ENCODE peak calls at places on chromosomes 1 and 21, in five cellular contexts. T, X, P, E and M are unnamed samples.

GRCh38 chr1:84780000-84780716 is 89.9 kb upstream of the SSX2IP start:
- DNase-seq in T (no peak), X (no peak), P (no peak), E (no peak), M (no peak)

GRCh38 chr1:160474392-160475242 is 48.4 kb downstream of the SLAMF6 start:
- DNase-seq in T (no peak), X (no peak), P (no peak), E (no peak), M (no peak)

GRCh38 chr1:42922687-42923366 is 35.8 kb downstream of the SLC2A1 start:
- DNase-seq in T (no peak), X (no peak), P (no peak), E (peak), M (no peak)

GRCh38 chr1:21289700-21290545 is at the start of gene ECE1:
- DNase-seq in T (peak), X (no peak), P (no peak), E (no peak), M (no peak)

GRCh38 chr1:19327736-19328135 is 15.6 kb downstream of the SLC66A1 start:
- DNase-seq in T (no peak), X (no peak), P (no peak), E (no peak), M (no peak)

GRCh38 chr1:95286479-95286878 is 52.5 kb downstream of the RWDD3 start:
- DNase-seq in T (no peak), X (no peak), P (no peak), E (peak), M (no peak)

GRCh38 chr1:167541013-167541412 is 12.5 kb downstream of the CREG1 start:
- DNase-seq in T (no peak), X (no peak), P (no peak), E (no peak), M (no peak)

GRCh38 chr1:54774820-54775498 is 10.6 kb upstream of the PARS2 start:
- DNase-seq in T (no peak), X (no peak), P (no peak), E (no peak), M (no peak)

GRCh38 chr1:206770531-206771352 is at the start of gene IL19:
- DNase-seq in T (peak), X (no peak), P (no peak), E (no peak), M (no peak)

GRCh38 chr1:44040418-44040817 is 9.2 kb upstream of the SLC6A9 start:
- DNase-seq in T (no peak), X (no peak), P (no peak), E (no peak), M (no peak)

GRCh38 chr1:161835963-161836362 is 69.8 kb downstream of the ATF6 start:
- DNase-seq in T (no peak), X (no peak), P (no peak), E (no peak), M (no peak)

GRCh38 chr1:47684518-47684917 is 246.7 kb downstream of the FOXD2 start:
- DNase-seq in T (no peak), X (no peak), P (no peak), E (no peak), M (no peak)

GRCh38 chr1:24139846-24140425 is 3.0 kb downstream of the IL22RA1 start:
- DNase-seq in T (no peak), X (no peak), P (no peak), E (peak), M (no peak)

GRCh38 chr21:34698270-34699015 is 29.6 kb downstream of the CLIC6 start:
- DNase-seq in T (no peak), X (no peak), P (no peak), E (no peak), M (no peak)

GRCh38 chr1:219333626-219334025 is 159.9 kb downstream of the LYPLAL1 start:
- DNase-seq in T (no peak), X (no peak), P (no peak), E (no peak), M (no peak)

GRCh38 chr1:234745844-234746797 is 136.1 kb upstream of the IRF2BP2 start:
- DNase-seq in T (no peak), X (no peak), P (no peak), E (no peak), M (no peak)

GRCh38 chr21:27555996-27556395 is 589.1 kb upstream of the ADAMTS5 start:
- DNase-seq in T (no peak), X (no peak), P (no peak), E (no peak), M (no peak)

GRCh38 chr21:38327984-38328383 is 71.2 kb downstream of the KCNJ15 start:
- DNase-seq in T (no peak), X (no peak), P (no peak), E (no peak), M (no peak)

GRCh38 chr1:47298025-47298699 is 15.8 kb downstream of the STIL start:
- DNase-seq in T (no peak), X (no peak), P (no peak), E (no peak), M (no peak)

GRCh38 chr1:110677016-110677415 is 2.3 kb upstream of the KCNA3 start:
- DNase-seq in T (no peak), X (no peak), P (no peak), E (no peak), M (no peak)

GRCh38 chr1:110673197-110673701 is 1.5 kb downstream of the KCNA3 start:
- DNase-seq in T (no peak), X (peak), P (no peak), E (no peak), M (no peak)

GRCh38 chr1:110673805-110674336 is 869 bp downstream of the KCNA3 start:
- DNase-seq in T (no peak), X (peak), P (no peak), E (no peak), M (no peak)

GRCh38 chr1:110674337-110675059 is at the start of gene KCNA3:
- DNase-seq in T (peak), X (peak), P (peak), E (peak), M (no peak)

DNA sequence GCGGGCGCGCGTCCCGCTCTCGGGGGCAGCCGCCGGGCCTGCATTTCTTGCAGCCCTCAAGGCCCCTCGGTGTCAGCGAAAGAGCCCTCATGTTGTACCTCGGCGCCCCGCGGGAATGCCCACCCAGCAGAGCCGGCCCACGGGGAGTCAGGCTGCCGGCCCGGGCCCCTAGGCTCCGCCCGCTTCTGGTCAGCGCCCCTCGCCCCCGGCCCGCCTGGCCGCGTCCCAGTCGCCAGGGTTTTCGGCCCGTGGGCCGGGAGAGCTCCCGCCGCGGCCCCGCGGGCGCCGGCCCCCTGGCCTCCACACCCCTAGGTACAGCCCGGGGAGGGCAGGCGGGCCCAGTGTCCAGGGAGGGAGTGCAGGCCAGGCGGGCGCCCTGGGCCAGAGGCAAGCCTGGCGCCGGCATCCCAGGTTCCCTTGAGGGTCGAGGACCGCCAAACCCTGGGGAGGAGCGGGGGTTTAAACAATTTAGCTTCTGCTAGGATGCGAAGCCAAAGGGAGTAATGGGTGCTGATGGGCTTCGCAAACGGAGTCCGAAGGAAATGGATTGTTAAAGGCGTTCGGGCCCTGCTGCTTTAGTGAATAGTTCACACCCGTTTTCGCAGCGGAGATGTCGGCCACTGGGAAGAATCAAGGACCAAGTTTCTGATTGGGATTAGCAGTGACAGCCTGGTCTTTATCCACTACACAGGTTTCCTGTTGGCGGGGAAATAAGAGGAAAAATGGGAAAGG is 486 bp upstream of the KCNA3 start:
- DNase-seq in T (no peak), X (peak), P (peak), E (no peak), M (no peak)
- H3K27ac ChIP-seq in T (peak), X (no peak), P (peak), E (no peak), M (no peak)

GRCh38 chr1:5917281-5917590 is 75.0 kb downstream of the NPHP4 start:
- DNase-seq in T (no peak), X (no peak), P (no peak), E (no peak), M (no peak)
- H3K4me3 ChIP-seq in T (no peak), X (no peak), P (no peak), E (no peak), M (no peak)

DNA sequence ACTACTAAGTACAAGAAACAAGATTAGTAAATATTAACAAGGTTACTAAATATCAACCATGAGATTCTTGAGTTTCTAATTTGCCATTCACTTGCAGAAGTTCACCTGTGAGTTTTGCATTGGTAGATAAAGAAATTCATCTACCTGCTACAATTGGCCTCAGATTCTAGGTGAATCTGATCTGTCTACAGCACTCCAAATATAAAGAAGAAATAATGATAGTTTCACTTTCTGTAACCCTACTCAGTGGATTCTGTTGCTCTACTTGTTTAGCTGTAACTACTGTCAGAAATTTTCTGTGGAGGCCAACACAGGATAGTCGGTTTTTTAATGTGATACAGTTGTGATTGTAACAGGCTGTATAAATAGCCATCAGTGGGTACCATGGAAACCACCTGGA is 118.6 kb downstream of the NR5A2 start:
- DNase-seq in T (no peak), X (no peak), P (no peak), E (no peak), M (no peak)
- H3K27ac ChIP-seq in T (no peak), X (no peak), P (no peak), E (peak), M (no peak)

DNA sequence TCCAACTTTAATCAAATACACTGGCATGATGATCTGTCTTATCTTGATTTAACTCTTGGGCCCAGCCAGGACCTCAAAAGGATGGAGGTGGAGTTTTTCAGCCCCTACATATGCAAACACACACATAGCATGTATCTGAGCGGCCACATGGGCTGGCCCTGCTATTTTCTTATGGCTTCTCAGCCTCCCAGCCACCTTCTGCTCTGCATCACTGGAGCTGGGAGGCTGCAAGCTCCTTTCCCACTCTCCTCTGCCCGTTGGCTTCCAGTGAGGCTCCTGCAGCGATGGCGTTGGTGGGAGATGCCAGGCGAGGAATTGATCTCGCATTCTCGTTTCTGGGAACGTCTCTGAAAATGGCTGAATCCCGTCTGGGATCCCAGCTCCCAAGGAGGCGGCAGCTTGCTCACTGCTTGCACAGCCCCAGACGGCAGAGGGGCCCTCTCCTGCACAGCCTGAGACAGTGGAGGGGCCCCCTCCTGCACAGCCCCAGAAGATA is 1.7 kb upstream of the PRXL2B start:
- DNase-seq in T (no peak), X (peak), P (no peak), E (no peak), M (no peak)
- H3K4me3 ChIP-seq in T (peak), X (peak), P (peak), E (no peak), M (peak)

DNA sequence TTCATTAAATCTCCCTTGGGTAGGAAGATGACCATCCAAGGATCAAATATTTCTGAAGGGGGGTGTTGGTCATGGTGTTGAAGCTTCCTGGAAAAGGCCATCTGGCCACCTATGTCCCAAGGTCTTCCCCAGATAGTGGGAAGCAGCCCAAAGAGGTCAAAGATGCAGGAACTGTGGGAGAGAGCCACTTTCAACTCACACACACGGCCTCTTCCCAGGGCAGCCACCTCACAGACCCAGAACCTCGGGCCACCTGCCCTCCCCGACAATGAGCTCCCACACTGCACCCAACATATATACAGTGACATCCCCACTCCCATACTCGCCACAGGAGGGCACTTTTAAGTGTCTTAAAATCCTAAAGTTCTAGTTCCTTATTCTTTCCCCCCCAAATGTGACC is 164.5 kb upstream of the ETV3 start:
- DNase-seq in T (no peak), X (no peak), P (no peak), E (no peak), M (no peak)
- H3K27ac ChIP-seq in T (no peak), X (no peak), P (no peak), E (peak), M (no peak)

GRCh38 chr1:9687876-9688582 is 36.5 kb downstream of the PIK3CD start:
- DNase-seq in T (no peak), X (peak), P (no peak), E (peak), M (no peak)

GRCh38 chr1:9689011-9689706 is 37.6 kb downstream of the PIK3CD start:
- DNase-seq in T (peak), X (peak), P (peak), E (peak), M (peak)

GRCh38 chr1:9688599-9688998 is 37.1 kb downstream of the PIK3CD start:
- DNase-seq in T (no peak), X (no peak), P (no peak), E (no peak), M (no peak)

GRCh38 chr1:9685833-9686232 is 34.3 kb downstream of the PIK3CD start:
- DNase-seq in T (no peak), X (no peak), P (no peak), E (no peak), M (no peak)

DNA sequence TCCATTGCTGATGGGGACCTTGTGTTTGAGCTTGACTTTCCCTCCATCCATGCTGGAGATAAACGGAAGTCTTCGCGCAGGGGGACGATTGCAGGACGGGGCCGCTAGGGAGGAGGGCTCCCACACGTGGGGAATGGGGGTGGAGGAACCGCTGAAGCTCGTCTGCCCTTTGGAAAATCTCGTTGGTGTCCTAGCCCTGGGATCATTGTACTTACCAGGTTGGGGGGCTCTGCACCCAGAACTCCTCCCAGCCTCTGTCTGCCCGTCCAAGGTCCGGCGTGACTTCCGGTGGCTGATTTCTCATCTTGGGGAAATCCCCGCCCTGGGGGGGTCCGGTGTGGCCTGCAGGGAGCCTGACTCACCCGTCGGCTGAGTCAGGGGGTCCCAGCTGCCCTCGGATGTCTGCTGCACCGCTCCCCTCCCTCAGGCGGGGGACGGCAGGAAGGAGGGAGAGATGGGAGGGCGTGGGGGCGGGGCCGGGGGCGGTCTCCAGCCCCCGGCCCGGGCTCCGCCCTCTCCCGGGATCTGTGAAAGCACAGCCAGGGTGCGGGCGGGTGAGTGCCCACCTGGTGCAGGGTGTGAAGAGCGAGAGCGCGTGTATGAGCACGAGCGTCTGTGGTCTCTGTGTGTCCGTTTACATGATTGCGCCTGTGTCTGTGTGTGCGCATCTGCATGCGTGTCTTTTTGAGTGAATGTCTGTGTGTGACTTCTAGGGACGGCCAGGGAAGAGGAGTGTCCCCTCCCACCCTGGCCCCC is 35.8 kb downstream of the PIK3CD start:
- DNase-seq in T (peak), X (peak), P (no peak), E (peak), M (peak)
- H3K4me3 ChIP-seq in T (peak), X (peak), P (peak), E (peak), M (peak)

GRCh38 chr1:41658444-41659158 is 174.1 kb upstream of the EDN2 start:
- DNase-seq in T (no peak), X (no peak), P (peak), E (no peak), M (no peak)
- H3K27ac ChIP-seq in T (no peak), X (no peak), P (no peak), E (no peak), M (no peak)